ENCODE peak calls at places on chromosomes 6 and 20, in five cellular contexts. Y is Panc1, T is dorsolateral prefrontal cortex, Q is RWPE1, F is substantia nigra. R is an unnamed sample.

GRCh38 chr6:57247603-57248002 is 25.5 kb upstream of the RAB23 start:
- DNase-seq in F (no peak), Q (no peak), Y (no peak), T (no peak), R (no peak)

GRCh38 chr20:62337558-62338293 is 29.4 kb downstream of the LAMA5 start:
- DNase-seq in Y (no peak), T (no peak), Q (no peak), F (no peak), R (no peak)

GRCh38 chr6:17393335-17394191 is at the start of gene CAP2:
- DNase-seq in T (peak), F (no peak), Y (no peak), Q (peak), R (peak)

GRCh38 chr6:139597781-139598368 is 223.4 kb upstream of the CITED2 start:
- DNase-seq in F (no peak), T (no peak), Y (no peak), Q (peak), R (peak)

GRCh38 chr20:43642548-43642947 is 24.4 kb upstream of the MYBL2 start:
- DNase-seq in F (no peak), Q (no peak), T (no peak), Y (no peak), R (no peak)

GRCh38 chr6:115753446-115753845 is 307.2 kb downstream of the FRK start:
- DNase-seq in Q (no peak), Y (no peak), T (no peak), F (no peak), R (no peak)

GRCh38 chr6:24902782-24903181 is 33.0 kb downstream of the RIPOR2 start:
- DNase-seq in Y (no peak), T (no peak), Q (no peak), F (no peak), R (no peak)

GRCh38 chr20:7959484-7959883 is 19.2 kb upstream of the HAO1 start:
- DNase-seq in Y (no peak), F (no peak), T (no peak), Q (no peak), R (no peak)

GRCh38 chr20:57392512-57393271 is 1.5 kb downstream of the RBM38 start:
- DNase-seq in T (peak), Q (no peak), F (no peak), Y (no peak), R (no peak)

GRCh38 chr6:9347608-9348007 is 912.3 kb upstream of the SLC35B3 start:
- DNase-seq in F (no peak), Q (no peak), T (no peak), Y (no peak), R (no peak)

GRCh38 chr6:47238456-47238995 is 71.2 kb downstream of the TNFRSF21 start:
- DNase-seq in Y (no peak), F (no peak), Q (no peak), T (no peak), R (no peak)

GRCh38 chr6:8084586-8084985 is 17.8 kb downstream of the EEF1E1 start:
- DNase-seq in Y (no peak), Q (no peak), T (no peak), F (no peak), R (no peak)

GRCh38 chr20:44716309-44717106 is 1.3 kb downstream of the CCN5 start:
- DNase-seq in F (no peak), T (no peak), Y (no peak), Q (no peak), R (no peak)

GRCh38 chr20:36493013-36493800 is 48.1 kb upstream of the MYL9 start:
- DNase-seq in F (no peak), Q (no peak), T (no peak), Y (no peak), R (no peak)

GRCh38 chr6:167153523-167153959 is 4.2 kb downstream of the GPR31 start:
- DNase-seq in T (no peak), F (no peak), Y (no peak), Q (peak), R (peak)

GRCh38 chr6:3386374-3386857 is 70.4 kb downstream of the SLC22A23 start:
- DNase-seq in Y (no peak), F (peak), T (peak), Q (no peak), R (peak)

GRCh38 chr6:83252717-83253116 is 59.6 kb downstream of the RWDD2A start:
- DNase-seq in T (no peak), F (no peak), Q (peak), Y (no peak), R (no peak)

GRCh38 chr6:6717008-6717763 is 128.7 kb downstream of the LY86 start:
- DNase-seq in F (no peak), T (no peak), Y (no peak), Q (no peak), R (no peak)

GRCh38 chr20:4113996-4114603 is 98.7 kb upstream of the RNF24 start:
- DNase-seq in Q (no peak), T (no peak), Y (no peak), F (no peak), R (no peak)

GRCh38 chr20:4116091-4116490 is 100.7 kb upstream of the RNF24 start:
- DNase-seq in Y (no peak), Q (no peak), T (no peak), F (no peak), R (no peak)

GRCh38 chr20:4112490-4113420 is 97.4 kb upstream of the RNF24 start:
- DNase-seq in Q (no peak), T (no peak), Y (no peak), F (no peak), R (no peak)

GRCh38 chr20:4111440-4112411 is 96.4 kb upstream of the RNF24 start:
- DNase-seq in F (no peak), Y (no peak), Q (no peak), T (no peak), R (no peak)

GRCh38 chr20:4113546-4113945 is 98.2 kb upstream of the RNF24 start:
- DNase-seq in Y (no peak), Q (no peak), T (no peak), F (no peak), R (no peak)
- H3K27ac ChIP-seq in Y (no peak), Q (no peak), T (no peak), F (no peak), R (no peak)

DNA sequence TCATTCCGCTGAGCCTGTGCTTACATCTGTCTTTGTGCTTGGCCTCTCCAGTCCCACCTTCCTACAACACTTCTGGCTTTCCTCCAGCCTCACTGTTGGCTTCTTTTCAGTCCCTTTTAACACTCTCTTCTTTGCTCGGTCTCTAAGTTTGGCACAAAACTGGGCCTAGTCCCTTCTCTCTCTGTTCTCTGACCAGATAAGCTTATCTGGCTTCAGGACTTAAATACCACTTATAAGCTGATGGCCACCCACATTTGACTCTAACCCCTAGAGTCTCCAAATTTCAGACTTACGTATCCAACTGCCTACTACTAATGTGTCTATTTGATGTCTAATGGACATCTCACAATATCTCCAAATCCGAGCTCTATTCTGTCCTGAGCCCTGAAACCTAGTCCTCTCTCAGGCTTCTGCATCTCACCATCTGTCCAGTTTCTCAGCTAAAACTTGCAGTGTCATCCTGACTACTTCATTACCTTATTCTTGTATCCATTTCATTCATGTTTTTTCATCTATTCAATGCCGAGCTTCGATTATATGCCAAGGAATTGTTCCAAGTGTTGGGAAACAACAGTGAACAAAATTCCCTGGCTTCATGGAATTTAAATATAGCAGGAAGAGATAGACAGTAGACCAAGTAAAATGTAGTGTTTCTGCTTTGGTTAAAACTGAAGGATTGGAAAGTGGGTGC is 40.1 kb downstream of the TBPL1 start:
- DNase-seq in Y (no peak), Q (no peak), T (no peak), F (no peak), R (no peak)
- H3K27ac ChIP-seq in Y (peak), Q (no peak), T (no peak), F (no peak), R (no peak)

GRCh38 chr6:160258346-160259142 is at the start of gene SLC22A2:
- DNase-seq in F (no peak), T (no peak), Y (no peak), Q (no peak), R (no peak)

GRCh38 chr6:160260283-160261119 is 1.9 kb upstream of the SLC22A2 start:
- DNase-seq in T (no peak), F (no peak), Y (no peak), Q (no peak), R (no peak)

GRCh38 chr6:160259585-160259984 is 964 bp upstream of the SLC22A2 start:
- DNase-seq in Y (no peak), T (no peak), F (no peak), Q (no peak), R (no peak)

GRCh38 chr6:160261120-160261450 is 2.5 kb upstream of the SLC22A2 start:
- DNase-seq in T (no peak), F (no peak), Q (no peak), Y (no peak), R (no peak)

GRCh38 chr6:160259143-160259425 is 463 bp upstream of the SLC22A2 start:
- DNase-seq in T (no peak), Y (no peak), F (no peak), Q (no peak), R (no peak)
- H3K27ac ChIP-seq in T (no peak), Y (no peak), F (no peak), Q (no peak), R (no peak)

GRCh38 chr6:134315974-134316391 is 1.9 kb downstream of the SGK1 start:
- DNase-seq in Y (no peak), Q (no peak), F (no peak), T (no peak), R (peak)

GRCh38 chr6:134315189-134315588 is 2.7 kb downstream of the SGK1 start:
- DNase-seq in Q (no peak), T (no peak), F (no peak), Y (no peak), R (no peak)

GRCh38 chr6:134316733-134317431 is 1.0 kb downstream of the SGK1 start:
- DNase-seq in Q (no peak), T (no peak), Y (no peak), F (no peak), R (no peak)

GRCh38 chr6:134312038-134312660 is 5.8 kb downstream of the SGK1 start:
- DNase-seq in T (no peak), Y (no peak), F (no peak), Q (no peak), R (no peak)

GRCh38 chr6:134314236-134314821 is 3.6 kb downstream of the SGK1 start:
- DNase-seq in Y (no peak), T (no peak), F (no peak), Q (no peak), R (no peak)
- H3K27ac ChIP-seq in Y (no peak), T (peak), F (peak), Q (no peak), R (peak)

DNA sequence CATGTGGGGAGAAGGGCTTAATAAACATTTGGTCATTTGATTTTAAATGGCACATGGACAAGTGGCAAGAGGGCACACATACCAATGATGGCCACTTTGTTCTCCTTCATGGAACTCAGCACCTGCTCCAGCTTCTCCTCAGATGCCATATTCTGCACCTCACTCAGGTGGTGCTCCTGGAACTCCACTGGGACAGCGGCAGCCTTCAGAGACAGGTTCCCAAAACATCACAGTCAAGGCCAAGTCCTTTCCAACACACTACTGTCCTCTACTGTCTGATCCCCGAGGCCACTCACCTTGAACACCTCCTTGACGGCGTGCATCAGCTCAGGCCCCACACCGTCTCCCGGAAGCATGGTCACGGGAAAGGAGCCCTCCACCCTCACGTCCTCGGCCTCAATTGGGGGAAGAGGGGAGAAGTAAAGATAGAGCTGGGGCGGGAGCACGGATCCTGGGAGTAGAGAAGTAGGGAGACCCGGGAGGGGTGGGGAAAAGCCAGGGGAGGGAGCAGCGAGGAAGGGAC is 591 bp downstream of the IDH3B start:
- DNase-seq in Y (no peak), T (no peak), F (no peak), Q (no peak), R (no peak)
- H3K27ac ChIP-seq in Y (peak), T (no peak), F (peak), Q (peak), R (no peak)

DNA sequence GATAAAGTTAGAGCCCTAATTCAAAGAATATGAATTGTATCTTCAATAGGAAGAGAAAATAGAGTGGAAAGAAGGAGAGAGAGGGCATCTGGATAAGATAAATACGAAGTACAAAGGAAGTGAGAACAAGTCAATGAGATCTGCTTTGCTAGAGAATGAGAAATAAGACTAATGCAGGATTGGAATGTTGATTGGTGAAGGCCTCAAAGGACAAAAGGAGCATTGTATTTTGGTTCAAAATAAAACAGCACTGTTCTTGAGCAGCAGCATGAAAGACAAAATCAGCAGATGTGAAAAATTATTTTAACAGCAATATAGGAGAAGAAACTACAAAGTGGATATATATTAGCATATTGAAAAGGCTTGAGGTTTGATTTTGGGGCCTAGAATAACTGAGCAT is 5.1 kb upstream of the TMEM244 start:
- DNase-seq in T (no peak), F (no peak), Q (no peak), Y (no peak), R (no peak)
- H3K27ac ChIP-seq in T (peak), F (peak), Q (no peak), Y (no peak), R (peak)

GRCh38 chr6:155228549-155229166 is 35.2 kb upstream of the CLDN20 start:
- DNase-seq in Y (no peak), Q (no peak), T (no peak), F (no peak), R (no peak)

GRCh38 chr6:155234687-155235543 is 28.9 kb upstream of the CLDN20 start:
- DNase-seq in T (no peak), Y (no peak), F (no peak), Q (no peak), R (no peak)

GRCh38 chr6:155237613-155238012 is 26.2 kb upstream of the CLDN20 start:
- DNase-seq in F (no peak), Q (no peak), Y (no peak), T (no peak), R (no peak)

DNA sequence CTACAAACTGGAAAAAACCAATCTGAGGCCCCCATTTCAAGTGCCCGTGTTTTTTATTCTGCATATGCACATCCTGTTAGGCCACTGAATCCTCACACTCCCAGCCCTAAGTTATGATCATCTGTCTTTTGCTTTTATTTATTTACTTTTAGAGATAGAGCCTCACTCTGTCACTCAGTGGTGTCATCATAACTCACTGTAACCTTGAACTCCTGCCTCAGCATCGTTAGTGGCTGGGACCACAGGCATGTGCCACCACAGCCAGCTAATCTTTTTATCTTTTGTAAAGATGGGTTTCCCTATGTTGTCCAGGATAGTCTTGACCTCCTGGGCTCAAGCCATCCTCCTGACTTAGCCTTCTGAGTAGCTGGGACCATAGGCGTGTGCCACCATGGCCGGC is 29.6 kb upstream of the CLDN20 start:
- DNase-seq in F (no peak), Y (no peak), Q (no peak), T (no peak), R (no peak)
- H3K27ac ChIP-seq in F (no peak), Y (no peak), Q (no peak), T (no peak), R (no peak)

DNA sequence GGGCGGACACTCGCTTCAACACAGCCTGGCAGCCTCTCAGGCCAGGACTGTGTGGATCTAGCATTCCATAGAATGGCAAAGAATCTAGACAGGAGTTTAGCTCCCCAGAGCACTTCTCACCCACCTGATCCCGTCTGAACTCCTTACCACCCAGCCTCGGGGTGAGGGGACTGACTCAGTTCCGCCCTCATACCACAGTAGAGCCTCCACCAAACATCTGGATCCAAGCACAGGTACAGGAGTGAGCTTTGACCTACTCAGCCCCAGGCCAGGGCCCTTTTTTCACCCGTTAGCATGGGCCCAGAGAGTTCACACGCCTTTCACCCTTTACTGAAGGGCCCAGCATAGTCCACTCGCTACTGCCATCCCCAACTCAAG is 715 bp downstream of the PSMF1 start:
- DNase-seq in Q (no peak), Y (no peak), F (no peak), T (no peak), R (no peak)
- H3K27ac ChIP-seq in Q (peak), Y (peak), F (peak), T (no peak), R (no peak)

GRCh38 chr20:25574411-25574810 is 10.9 kb downstream of the NINL start:
- DNase-seq in F (no peak), Q (no peak), Y (no peak), T (no peak), R (no peak)
- H3K27ac ChIP-seq in F (no peak), Q (no peak), Y (no peak), T (no peak), R (no peak)

GRCh38 chr6:131519670-131520436 is 53.2 kb upstream of the ARG1 start:
- DNase-seq in Q (peak), F (no peak), Y (no peak), T (no peak), R (no peak)
- H3K27ac ChIP-seq in Q (no peak), F (no peak), Y (no peak), T (no peak), R (no peak)

R was measured in caudate nucleus.